ENCODE peak calls at places on chromosomes 2 and 18, in six cellular contexts. One of them, this sample, is unnamed.

GRCh38 chr2:65877331-65877791 is 445.0 kb upstream of the SPRED2 start:
- DNase-seq in activated CD4-positive, alpha-beta T cell treated with anti-CD3 and anti-CD28 coated beads for 4 hours: no peak
- DNase-seq in GDM1: no peak
- DNase-seq in stimulated activated CD8-positive, alpha-beta memory T cell treated with anti-CD3 and anti-CD28 coated beads, Interleukin-7, amount 100 ng/mL, for 48 hours: no peak
- DNase-seq in esophagus squamous epithelium: no peak
- DNase-seq in GM19239: no peak
- DNase-seq in this sample: no peak

GRCh38 chr2:58834404-58834803 is 593.3 kb upstream of the FANCL start:
- DNase-seq in activated CD4-positive, alpha-beta T cell treated with anti-CD3 and anti-CD28 coated beads for 4 hours: no peak
- DNase-seq in GDM1: no peak
- DNase-seq in stimulated activated CD8-positive, alpha-beta memory T cell treated with anti-CD3 and anti-CD28 coated beads, Interleukin-7, amount 100 ng/mL, for 48 hours: no peak
- DNase-seq in esophagus squamous epithelium: no peak
- DNase-seq in GM19239: no peak
- DNase-seq in this sample: no peak

GRCh38 chr2:234556848-234557573 is 60.1 kb upstream of the ARL4C start:
- DNase-seq in activated CD4-positive, alpha-beta T cell treated with anti-CD3 and anti-CD28 coated beads for 4 hours: no peak
- DNase-seq in GDM1: no peak
- DNase-seq in stimulated activated CD8-positive, alpha-beta memory T cell treated with anti-CD3 and anti-CD28 coated beads, Interleukin-7, amount 100 ng/mL, for 48 hours: no peak
- DNase-seq in esophagus squamous epithelium: no peak
- DNase-seq in GM19239: no peak
- DNase-seq in this sample: no peak

GRCh38 chr2:217833439-217833838 is 169.4 kb downstream of the TNS1 start:
- DNase-seq in activated CD4-positive, alpha-beta T cell treated with anti-CD3 and anti-CD28 coated beads for 4 hours: no peak
- DNase-seq in GDM1: no peak
- DNase-seq in stimulated activated CD8-positive, alpha-beta memory T cell treated with anti-CD3 and anti-CD28 coated beads, Interleukin-7, amount 100 ng/mL, for 48 hours: no peak
- DNase-seq in esophagus squamous epithelium: no peak
- DNase-seq in GM19239: no peak
- DNase-seq in this sample: no peak

GRCh38 chr18:76005632-76006031 is 489.4 kb downstream of the ZNF516 start:
- DNase-seq in activated CD4-positive, alpha-beta T cell treated with anti-CD3 and anti-CD28 coated beads for 4 hours: no peak
- DNase-seq in GDM1: no peak
- DNase-seq in stimulated activated CD8-positive, alpha-beta memory T cell treated with anti-CD3 and anti-CD28 coated beads, Interleukin-7, amount 100 ng/mL, for 48 hours: no peak
- DNase-seq in esophagus squamous epithelium: no peak
- DNase-seq in GM19239: no peak
- DNase-seq in this sample: no peak

GRCh38 chr2:82282111-82282882 is 1977.7 kb upstream of the LRRTM1 start:
- DNase-seq in activated CD4-positive, alpha-beta T cell treated with anti-CD3 and anti-CD28 coated beads for 4 hours: no peak
- DNase-seq in GDM1: no peak
- DNase-seq in stimulated activated CD8-positive, alpha-beta memory T cell treated with anti-CD3 and anti-CD28 coated beads, Interleukin-7, amount 100 ng/mL, for 48 hours: no peak
- DNase-seq in esophagus squamous epithelium: no peak
- DNase-seq in GM19239: no peak
- DNase-seq in this sample: no peak

GRCh38 chr18:67385455-67385854 is 131.1 kb downstream of the DSEL start:
- DNase-seq in activated CD4-positive, alpha-beta T cell treated with anti-CD3 and anti-CD28 coated beads for 4 hours: no peak
- DNase-seq in GDM1: no peak
- DNase-seq in stimulated activated CD8-positive, alpha-beta memory T cell treated with anti-CD3 and anti-CD28 coated beads, Interleukin-7, amount 100 ng/mL, for 48 hours: no peak
- DNase-seq in esophagus squamous epithelium: no peak
- DNase-seq in GM19239: no peak
- DNase-seq in this sample: no peak

GRCh38 chr2:30847841-30848240 is 40.6 kb upstream of the CAPN13 start:
- DNase-seq in activated CD4-positive, alpha-beta T cell treated with anti-CD3 and anti-CD28 coated beads for 4 hours: no peak
- DNase-seq in GDM1: no peak
- DNase-seq in stimulated activated CD8-positive, alpha-beta memory T cell treated with anti-CD3 and anti-CD28 coated beads, Interleukin-7, amount 100 ng/mL, for 48 hours: no peak
- DNase-seq in esophagus squamous epithelium: no peak
- DNase-seq in GM19239: no peak
- DNase-seq in this sample: no peak

GRCh38 chr2:63665806-63666205 is 77.0 kb downstream of the MDH1 start:
- DNase-seq in activated CD4-positive, alpha-beta T cell treated with anti-CD3 and anti-CD28 coated beads for 4 hours: no peak
- DNase-seq in GDM1: no peak
- DNase-seq in stimulated activated CD8-positive, alpha-beta memory T cell treated with anti-CD3 and anti-CD28 coated beads, Interleukin-7, amount 100 ng/mL, for 48 hours: no peak
- DNase-seq in esophagus squamous epithelium: no peak
- DNase-seq in GM19239: no peak
- DNase-seq in this sample: no peak

GRCh38 chr18:408367-408766 is 92.1 kb downstream of the COLEC12 start:
- DNase-seq in activated CD4-positive, alpha-beta T cell treated with anti-CD3 and anti-CD28 coated beads for 4 hours: no peak
- DNase-seq in GDM1: no peak
- DNase-seq in stimulated activated CD8-positive, alpha-beta memory T cell treated with anti-CD3 and anti-CD28 coated beads, Interleukin-7, amount 100 ng/mL, for 48 hours: no peak
- DNase-seq in esophagus squamous epithelium: no peak
- DNase-seq in GM19239: no peak
- DNase-seq in this sample: no peak

GRCh38 chr2:213149332-213149875 is 2.0 kb downstream of the IKZF2 start:
- DNase-seq in activated CD4-positive, alpha-beta T cell treated with anti-CD3 and anti-CD28 coated beads for 4 hours: no peak
- DNase-seq in GDM1: no peak
- DNase-seq in stimulated activated CD8-positive, alpha-beta memory T cell treated with anti-CD3 and anti-CD28 coated beads, Interleukin-7, amount 100 ng/mL, for 48 hours: no peak
- DNase-seq in esophagus squamous epithelium: no peak
- DNase-seq in GM19239: no peak
- DNase-seq in this sample: no peak

GRCh38 chr2:128797533-128797932 is 478.9 kb upstream of the HS6ST1 start:
- DNase-seq in activated CD4-positive, alpha-beta T cell treated with anti-CD3 and anti-CD28 coated beads for 4 hours: no peak
- DNase-seq in GDM1: no peak
- DNase-seq in stimulated activated CD8-positive, alpha-beta memory T cell treated with anti-CD3 and anti-CD28 coated beads, Interleukin-7, amount 100 ng/mL, for 48 hours: no peak
- DNase-seq in esophagus squamous epithelium: no peak
- DNase-seq in GM19239: no peak
- DNase-seq in this sample: no peak

This sample was measured in stimulated activated CD4-positive, alpha-beta T cell treated with anti-CD3 and anti-CD28 coated beads, Interleukin-15, amount 100 ng/mL, for 48 hours.